ENCODE peak calls at places on chromosomes 5 and 9, in six cellular contexts. One of them, this sample, is unnamed.
A peak's percentile ranks its signal among the peaks of the same experiment; 100 is the strongest.

GRCh38 chr5:78280261-78280660 is 14.2 kb downstream of the AP3B1 start:
- DNase-seq in mucosa of gallbladder: no peak
- DNase-seq in choroid plexus epithelial cell: no peak
- DNase-seq in AG10803: peak; percentile 34
- DNase-seq in nephron progenitor cell: no peak
- DNase-seq in A172: no peak
- DNase-seq in this sample: no peak

GRCh38 chr5:73945505-73945904 is 319.5 kb downstream of the ARHGEF28 start:
- DNase-seq in nephron progenitor cell: no peak
- DNase-seq in AG10803: no peak
- DNase-seq in A172: no peak
- DNase-seq in choroid plexus epithelial cell: no peak
- DNase-seq in mucosa of gallbladder: no peak
- DNase-seq in this sample: peak; percentile 9

GRCh38 chr5:77168187-77168883 is 42.1 kb upstream of the PDE8B start:
- DNase-seq in AG10803: peak; percentile 72
- DNase-seq in choroid plexus epithelial cell: no peak
- DNase-seq in A172: no peak
- DNase-seq in nephron progenitor cell: no peak
- DNase-seq in mucosa of gallbladder: peak; percentile 57
- DNase-seq in this sample: peak; percentile 42

GRCh38 chr5:163893301-163893700 is 387.9 kb downstream of the MAT2B start:
- DNase-seq in A172: no peak
- DNase-seq in AG10803: peak; percentile 23
- DNase-seq in mucosa of gallbladder: no peak
- DNase-seq in choroid plexus epithelial cell: peak; percentile 70
- DNase-seq in nephron progenitor cell: no peak
- DNase-seq in this sample: no peak

GRCh38 chr5:95631265-95631957 is 11.5 kb downstream of the GPR150 start:
- DNase-seq in AG10803: peak; percentile 79
- DNase-seq in mucosa of gallbladder: no peak
- DNase-seq in choroid plexus epithelial cell: peak; percentile 83
- DNase-seq in A172: peak; percentile 76
- DNase-seq in nephron progenitor cell: no peak
- DNase-seq in this sample: peak; percentile 49

GRCh38 chr9:121399126-121399882 is 29.3 kb upstream of the STOM start:
- DNase-seq in AG10803: no peak
- DNase-seq in mucosa of gallbladder: no peak
- DNase-seq in A172: no peak
- DNase-seq in nephron progenitor cell: no peak
- DNase-seq in choroid plexus epithelial cell: no peak
- DNase-seq in this sample: no peak

GRCh38 chr9:137702615-137703379 is 84.0 kb downstream of the EHMT1 start:
- DNase-seq in A172: no peak
- DNase-seq in nephron progenitor cell: no peak
- DNase-seq in AG10803: no peak
- DNase-seq in choroid plexus epithelial cell: no peak
- DNase-seq in mucosa of gallbladder: no peak
- DNase-seq in this sample: no peak

GRCh38 chr5:114305402-114306207 is 56.3 kb upstream of the KCNN2 start:
- DNase-seq in A172: peak; percentile 14
- DNase-seq in choroid plexus epithelial cell: peak; percentile 71
- DNase-seq in AG10803: peak; percentile 2
- DNase-seq in mucosa of gallbladder: no peak
- DNase-seq in nephron progenitor cell: no peak
- DNase-seq in this sample: peak; percentile 19

GRCh38 chr5:175597718-175598117 is 60.2 kb upstream of the HRH2 start:
- DNase-seq in nephron progenitor cell: no peak
- DNase-seq in choroid plexus epithelial cell: no peak
- DNase-seq in AG10803: no peak
- DNase-seq in mucosa of gallbladder: no peak
- DNase-seq in A172: no peak
- DNase-seq in this sample: no peak

GRCh38 chr9:76610009-76610352 is 151.0 kb downstream of the GCNT1 start:
- DNase-seq in mucosa of gallbladder: peak; percentile 58
- DNase-seq in choroid plexus epithelial cell: peak; percentile 68
- DNase-seq in A172: no peak
- DNase-seq in AG10803: peak; percentile 87
- DNase-seq in nephron progenitor cell: no peak
- DNase-seq in this sample: no peak

GRCh38 chr9:133058051-133058450 is 3.7 kb upstream of the CEL start:
- DNase-seq in choroid plexus epithelial cell: no peak
- DNase-seq in AG10803: no peak
- DNase-seq in A172: no peak
- DNase-seq in mucosa of gallbladder: no peak
- DNase-seq in nephron progenitor cell: no peak
- DNase-seq in this sample: no peak

GRCh38 chr5:124692324-124692723 is 54.1 kb downstream of the ZNF608 start:
- DNase-seq in A172: peak; percentile 28
- DNase-seq in AG10803: peak; percentile 72
- DNase-seq in nephron progenitor cell: no peak
- DNase-seq in mucosa of gallbladder: no peak
- DNase-seq in choroid plexus epithelial cell: peak; percentile 83
- DNase-seq in this sample: no peak

GRCh38 chr5:35198096-35198495 is 32.2 kb downstream of the PRLR start:
- DNase-seq in nephron progenitor cell: peak; percentile 15
- DNase-seq in mucosa of gallbladder: peak; percentile 81
- DNase-seq in AG10803: peak; percentile 58
- DNase-seq in choroid plexus epithelial cell: peak; percentile 72
- DNase-seq in A172: peak; percentile 58
- DNase-seq in this sample: no peak

GRCh38 chr5:109053995-109054417 is 306.3 kb downstream of the FER start:
- DNase-seq in A172: no peak
- DNase-seq in mucosa of gallbladder: no peak
- DNase-seq in nephron progenitor cell: no peak
- DNase-seq in AG10803: peak; percentile 87
- DNase-seq in choroid plexus epithelial cell: peak; percentile 87
- DNase-seq in this sample: no peak

GRCh38 chr9:125561497-125562148 is 145.4 kb downstream of the MAPKAP1 start:
- DNase-seq in mucosa of gallbladder: no peak
- DNase-seq in choroid plexus epithelial cell: no peak
- DNase-seq in AG10803: no peak
- DNase-seq in A172: no peak
- DNase-seq in nephron progenitor cell: no peak
- DNase-seq in this sample: no peak

GRCh38 chr9:135926402-135927194 is 19.3 kb upstream of the CAMSAP1 start:
- DNase-seq in mucosa of gallbladder: peak; percentile 22
- DNase-seq in choroid plexus epithelial cell: peak; percentile 68
- DNase-seq in AG10803: peak; percentile 82
- DNase-seq in nephron progenitor cell: no peak
- DNase-seq in A172: peak; percentile 99
- DNase-seq in this sample: peak; percentile 46

GRCh38 chr9:115964710-115965347 is 188.8 kb upstream of the PAPPA start:
- DNase-seq in choroid plexus epithelial cell: no peak
- DNase-seq in A172: peak; percentile 57
- DNase-seq in AG10803: peak; percentile 42
- DNase-seq in mucosa of gallbladder: no peak
- DNase-seq in nephron progenitor cell: no peak
- DNase-seq in this sample: no peak

GRCh38 chr5:176157656-176158055 is 80.6 kb upstream of the SIMC1 start:
- DNase-seq in AG10803: peak; percentile 71
- DNase-seq in mucosa of gallbladder: no peak
- DNase-seq in nephron progenitor cell: no peak
- DNase-seq in choroid plexus epithelial cell: no peak
- DNase-seq in A172: peak; percentile 66
- DNase-seq in this sample: no peak

GRCh38 chr9:124813041-124813440 is 36.1 kb downstream of the OLFML2A start:
- DNase-seq in AG10803: no peak
- DNase-seq in nephron progenitor cell: no peak
- DNase-seq in A172: no peak
- DNase-seq in mucosa of gallbladder: no peak
- DNase-seq in choroid plexus epithelial cell: no peak
- DNase-seq in this sample: no peak

GRCh38 chr5:5494489-5495402 is 72.3 kb downstream of the ICE1 start:
- DNase-seq in nephron progenitor cell: peak; percentile 92
- DNase-seq in choroid plexus epithelial cell: peak; percentile 78
- DNase-seq in AG10803: peak; percentile 33
- DNase-seq in A172: no peak
- DNase-seq in mucosa of gallbladder: peak; percentile 77
- DNase-seq in this sample: no peak

GRCh38 chr9:136713555-136713949 is 1.2 kb downstream of the DIPK1B start:
- DNase-seq in mucosa of gallbladder: no peak
- DNase-seq in A172: no peak
- DNase-seq in nephron progenitor cell: no peak
- DNase-seq in AG10803: no peak
- DNase-seq in choroid plexus epithelial cell: no peak
- DNase-seq in this sample: no peak

GRCh38 chr5:83767409-83767992 is 46.8 kb upstream of the HAPLN1 start:
- DNase-seq in choroid plexus epithelial cell: no peak
- DNase-seq in A172: peak; percentile 4
- DNase-seq in AG10803: no peak
- DNase-seq in nephron progenitor cell: no peak
- DNase-seq in mucosa of gallbladder: no peak
- DNase-seq in this sample: peak; percentile 1

GRCh38 chr5:120457839-120458507 is 6.1 kb upstream of the PRR16 start:
- DNase-seq in A172: peak; percentile 82
- DNase-seq in nephron progenitor cell: peak; percentile 59
- DNase-seq in AG10803: peak; percentile 64
- DNase-seq in mucosa of gallbladder: peak; percentile 76
- DNase-seq in choroid plexus epithelial cell: peak; percentile 77
- DNase-seq in this sample: peak; percentile 76

GRCh38 chr9:122055668-122056067 is 37.4 kb downstream of the TTLL11 start:
- DNase-seq in A172: no peak
- DNase-seq in choroid plexus epithelial cell: no peak
- DNase-seq in mucosa of gallbladder: no peak
- DNase-seq in nephron progenitor cell: no peak
- DNase-seq in AG10803: no peak
- DNase-seq in this sample: no peak

GRCh38 chr9:20356392-20357206 is 265.7 kb downstream of the MLLT3 start:
- DNase-seq in mucosa of gallbladder: peak; percentile 74
- DNase-seq in A172: peak; percentile 78
- DNase-seq in nephron progenitor cell: peak; percentile 62
- DNase-seq in AG10803: peak; percentile 85
- DNase-seq in choroid plexus epithelial cell: peak; percentile 91
- DNase-seq in this sample: no peak

GRCh38 chr5:150469718-150470470 is 20.4 kb upstream of the RPS14 start:
- DNase-seq in AG10803: peak; percentile 100
- DNase-seq in choroid plexus epithelial cell: peak; percentile 98
- DNase-seq in mucosa of gallbladder: no peak
- DNase-seq in A172: peak; percentile 99
- DNase-seq in nephron progenitor cell: no peak
- DNase-seq in this sample: peak; percentile 97

GRCh38 chr9:91727316-91727861 is 222.6 kb downstream of the ROR2 start:
- DNase-seq in choroid plexus epithelial cell: peak; percentile 73
- DNase-seq in nephron progenitor cell: peak; percentile 57
- DNase-seq in mucosa of gallbladder: no peak
- DNase-seq in AG10803: peak; percentile 43
- DNase-seq in A172: peak; percentile 67
- DNase-seq in this sample: peak; percentile 50

GRCh38 chr9:88322906-88323566 is 65.2 kb upstream of the SPIN1 start:
- DNase-seq in A172: peak; percentile 80
- DNase-seq in AG10803: peak; percentile 64
- DNase-seq in mucosa of gallbladder: peak; percentile 33
- DNase-seq in nephron progenitor cell: no peak
- DNase-seq in choroid plexus epithelial cell: peak; percentile 84
- DNase-seq in this sample: no peak

GRCh38 chr9:35618325-35618727 is at the start of gene CD72:
- DNase-seq in nephron progenitor cell: no peak
- DNase-seq in mucosa of gallbladder: no peak
- DNase-seq in AG10803: no peak
- DNase-seq in A172: no peak
- DNase-seq in choroid plexus epithelial cell: no peak
- DNase-seq in this sample: no peak

GRCh38 chr5:83179966-83180365 is 102.6 kb downstream of the XRCC4 start:
- DNase-seq in mucosa of gallbladder: no peak
- DNase-seq in choroid plexus epithelial cell: peak; percentile 20
- DNase-seq in AG10803: peak; percentile 78
- DNase-seq in nephron progenitor cell: no peak
- DNase-seq in A172: no peak
- DNase-seq in this sample: no peak

GRCh38 chr5:41186143-41186542 is 27.2 kb downstream of the C6 start:
- DNase-seq in mucosa of gallbladder: no peak
- DNase-seq in AG10803: no peak
- DNase-seq in choroid plexus epithelial cell: no peak
- DNase-seq in A172: no peak
- DNase-seq in nephron progenitor cell: no peak
- DNase-seq in this sample: no peak

GRCh38 chr5:1509346-1510085 is 14.2 kb downstream of the LPCAT1 start:
- DNase-seq in choroid plexus epithelial cell: no peak
- DNase-seq in mucosa of gallbladder: no peak
- DNase-seq in AG10803: no peak
- DNase-seq in nephron progenitor cell: no peak
- DNase-seq in A172: no peak
- DNase-seq in this sample: no peak

GRCh38 chr5:10374623-10375022 is 21.1 kb downstream of the MARCHF6 start:
- DNase-seq in AG10803: no peak
- DNase-seq in nephron progenitor cell: no peak
- DNase-seq in A172: no peak
- DNase-seq in choroid plexus epithelial cell: no peak
- DNase-seq in mucosa of gallbladder: no peak
- DNase-seq in this sample: no peak

GRCh38 chr5:144394036-144394435 is 223.4 kb downstream of the KCTD16 start:
- DNase-seq in choroid plexus epithelial cell: no peak
- DNase-seq in A172: no peak
- DNase-seq in AG10803: no peak
- DNase-seq in mucosa of gallbladder: no peak
- DNase-seq in nephron progenitor cell: no peak
- DNase-seq in this sample: no peak

GRCh38 chr5:45057564-45057963 is 248.8 kb downstream of the MRPS30 start:
- DNase-seq in AG10803: no peak
- DNase-seq in mucosa of gallbladder: no peak
- DNase-seq in A172: no peak
- DNase-seq in choroid plexus epithelial cell: no peak
- DNase-seq in nephron progenitor cell: no peak
- DNase-seq in this sample: no peak

GRCh38 chr5:1864896-1865440 is 17.8 kb downstream of the IRX4 start:
- DNase-seq in mucosa of gallbladder: no peak
- DNase-seq in AG10803: no peak
- DNase-seq in choroid plexus epithelial cell: no peak
- DNase-seq in A172: no peak
- DNase-seq in nephron progenitor cell: no peak
- DNase-seq in this sample: no peak

GRCh38 chr5:115831163-115831768 is 10.1 kb downstream of the ATG12 start:
- DNase-seq in nephron progenitor cell: peak; percentile 26
- DNase-seq in A172: peak; percentile 49
- DNase-seq in mucosa of gallbladder: peak; percentile 23
- DNase-seq in AG10803: peak; percentile 30
- DNase-seq in choroid plexus epithelial cell: peak; percentile 67
- DNase-seq in this sample: peak; percentile 49

GRCh38 chr9:4970970-4971641 is 14.0 kb upstream of the JAK2 start:
- DNase-seq in nephron progenitor cell: no peak
- DNase-seq in choroid plexus epithelial cell: no peak
- DNase-seq in A172: no peak
- DNase-seq in AG10803: no peak
- DNase-seq in mucosa of gallbladder: peak; percentile 34
- DNase-seq in this sample: no peak

GRCh38 chr9:130555968-130556367 is 23.4 kb upstream of the FUBP3 start:
- DNase-seq in AG10803: peak; percentile 20
- DNase-seq in A172: no peak
- DNase-seq in choroid plexus epithelial cell: no peak
- DNase-seq in nephron progenitor cell: no peak
- DNase-seq in mucosa of gallbladder: no peak
- DNase-seq in this sample: peak; percentile 46

This sample was measured in ACHN.